ENCODE peak calls at places on chromosomes 16 and 17, in four cellular contexts. T is A549, F is HepG2, D is GM12878. V is an unnamed sample.

GRCh38 chr17:45130640-45131293 is 1.5 kb downstream of the PLCD3 start:
- DNase-seq in T (no peak), F (no peak), D (no peak), V (no peak)

GRCh38 chr17:7403043-7403901 is 625 bp downstream of the TMEM256 start:
- DNase-seq in T (peak), F (peak), D (no peak), V (peak)

GRCh38 chr17:67095803-67096202 is 51.4 kb downstream of the CACNG1 start:
- DNase-seq in T (no peak), F (peak), D (no peak), V (no peak)

GRCh38 chr16:13333336-13333735 is 431.9 kb downstream of the SHISA9 start:
- DNase-seq in T (no peak), F (no peak), D (no peak), V (no peak)

GRCh38 chr16:12618515-12618914 is 185.2 kb downstream of the CPPED1 start:
- DNase-seq in T (no peak), F (no peak), D (no peak), V (no peak)

GRCh38 chr17:38358586-38359513 is 7.2 kb downstream of the SOCS7 start:
- DNase-seq in T (no peak), F (peak), D (no peak), V (no peak)

GRCh38 chr17:38540514-38540913 is 65.2 kb downstream of the SRCIN1 start:
- DNase-seq in T (no peak), F (no peak), D (no peak), V (no peak)

GRCh38 chr16:11698271-11698689 is 30.0 kb downstream of the SNN start:
- DNase-seq in T (no peak), F (no peak), D (no peak), V (no peak)

GRCh38 chr17:12738624-12739023 is 50.7 kb upstream of the ARHGAP44 start:
- DNase-seq in T (no peak), F (no peak), D (no peak), V (no peak)

GRCh38 chr17:57678393-57678792 is 66.7 kb downstream of the CCDC182 start:
- DNase-seq in T (no peak), F (no peak), D (no peak), V (no peak)

GRCh38 chr16:12723681-12724080 is 80.0 kb downstream of the CPPED1 start:
- DNase-seq in T (no peak), F (no peak), D (no peak), V (no peak)

GRCh38 chr16:12097523-12098428 is 121.2 kb downstream of the SNX29 start:
- DNase-seq in T (no peak), F (peak), D (no peak), V (no peak)

GRCh38 chr17:13727441-13728171 is 125.9 kb upstream of the HS3ST3A1 start:
- DNase-seq in T (no peak), F (no peak), D (no peak), V (no peak)

GRCh38 chr16:2386990-2387389 is 42.3 kb upstream of the CCNF start:
- DNase-seq in T (peak), F (peak), D (no peak), V (no peak)

GRCh38 chr17:2239882-2240430 is 63.6 kb downstream of the SMG6 start:
- DNase-seq in T (peak), F (no peak), D (peak), V (peak)

GRCh38 chr16:84184775-84185174 is 2.1 kb downstream of the TAF1C start:
- DNase-seq in T (no peak), F (no peak), D (no peak), V (no peak)

GRCh38 chr17:15882058-15882720 is 62.7 kb upstream of the ADORA2B start:
- DNase-seq in T (no peak), F (peak), D (no peak), V (no peak)

GRCh38 chr16:5841934-5842333 is 744.3 kb upstream of the EEF2KMT start:
- DNase-seq in T (no peak), F (no peak), D (no peak), V (no peak)

GRCh38 chr16:3148256-3149192 is 13.7 kb downstream of the ZNF213 start:
- DNase-seq in T (no peak), F (no peak), D (no peak), V (no peak)

GRCh38 chr17:39677581-39678339 is 9.5 kb downstream of the PNMT start:
- DNase-seq in T (no peak), F (no peak), D (no peak), V (no peak)

GRCh38 chr17:58338454-58338841 is 9.9 kb upstream of the TSPOAP1 start:
- DNase-seq in T (no peak), F (no peak), D (no peak), V (no peak)

GRCh38 chr16:508884-509736 is 18.4 kb upstream of the CAPN15 start:
- DNase-seq in T (no peak), F (peak), D (no peak), V (no peak)

DNA sequence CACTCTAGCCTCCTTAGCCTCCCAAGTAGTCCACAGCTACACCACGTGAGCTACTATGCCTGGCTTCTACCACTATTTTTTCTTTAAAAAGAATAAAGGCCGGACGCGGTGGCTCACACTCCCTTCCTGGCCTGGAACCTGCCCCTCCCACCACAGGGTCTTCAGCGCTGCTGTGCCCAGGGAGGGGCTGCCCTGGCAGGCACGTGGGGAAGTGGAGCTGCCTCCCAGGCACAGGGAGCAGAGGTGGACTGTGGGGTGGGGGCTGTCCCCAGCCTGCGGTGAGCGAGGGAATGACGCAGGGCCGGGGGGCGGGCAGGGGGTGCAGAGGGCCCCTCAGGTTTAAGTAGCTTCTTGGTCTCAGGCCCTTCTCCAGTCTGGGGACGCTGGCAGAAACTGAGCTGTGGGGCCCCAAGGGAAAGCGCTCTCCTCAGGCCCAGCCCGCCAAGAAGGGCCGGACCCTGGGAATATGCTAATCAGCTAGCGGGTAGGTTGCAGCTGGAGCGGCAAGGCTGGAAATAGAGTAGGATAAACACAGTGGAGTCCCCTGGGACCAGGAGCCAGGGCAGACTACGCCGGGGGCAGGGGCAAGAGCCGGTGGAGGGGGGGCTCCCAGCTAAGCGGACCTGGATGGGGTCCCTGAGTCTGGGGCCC is 46.8 kb downstream of the TIMM22 start:
- DNase-seq in T (no peak), F (no peak), D (no peak), V (no peak)
- TF ChIP-seq POLR2AphosphoS2 in T (no peak), F (no peak), D (no peak), V (no peak)

DNA sequence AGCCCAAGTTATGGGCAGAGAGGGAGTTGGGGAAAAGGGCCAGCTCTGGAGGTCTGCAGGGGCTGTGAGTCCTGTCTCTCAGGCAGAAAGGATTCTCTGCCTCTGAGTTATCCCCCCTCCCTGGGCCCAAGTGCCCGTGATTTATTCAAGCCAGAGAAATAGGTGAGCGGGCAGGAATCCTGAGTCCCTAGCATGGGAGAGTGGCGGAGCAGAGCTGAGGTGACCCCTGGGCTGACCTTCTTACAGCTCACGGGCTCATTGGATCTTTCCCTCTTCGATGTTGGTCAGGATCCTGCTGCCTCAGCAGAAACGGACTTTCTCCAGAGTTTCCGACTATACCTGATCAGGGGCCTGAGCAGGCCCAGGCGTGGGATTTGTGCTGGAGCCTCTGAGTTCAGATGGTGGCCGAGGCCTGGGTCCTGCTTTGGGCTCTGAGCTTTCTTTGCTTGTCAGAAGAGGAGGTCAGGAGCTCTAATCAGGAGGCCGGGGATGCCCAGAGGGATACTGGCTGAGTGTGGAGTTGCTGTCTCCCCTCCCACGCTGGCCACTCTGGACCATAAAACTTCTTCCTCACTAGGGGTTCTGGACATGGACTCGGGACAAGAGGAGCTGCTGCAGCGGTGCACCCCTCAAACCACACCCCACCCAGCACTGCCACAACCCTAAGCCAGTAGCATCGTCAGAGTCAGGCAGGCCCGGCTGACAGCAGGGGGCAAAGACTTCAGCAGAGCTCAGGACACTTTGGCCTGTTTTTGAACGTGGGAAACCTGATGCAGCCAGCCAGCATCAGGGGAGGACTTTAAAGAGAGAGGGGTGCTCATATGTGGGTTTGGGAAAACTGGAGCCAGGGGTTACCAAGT is 9.9 kb downstream of the MEOX1 start:
- DNase-seq in T (no peak), F (no peak), D (no peak), V (no peak)
- TF ChIP-seq POLR2AphosphoS2 in T (no peak), F (no peak), D (no peak), V (no peak)

DNA sequence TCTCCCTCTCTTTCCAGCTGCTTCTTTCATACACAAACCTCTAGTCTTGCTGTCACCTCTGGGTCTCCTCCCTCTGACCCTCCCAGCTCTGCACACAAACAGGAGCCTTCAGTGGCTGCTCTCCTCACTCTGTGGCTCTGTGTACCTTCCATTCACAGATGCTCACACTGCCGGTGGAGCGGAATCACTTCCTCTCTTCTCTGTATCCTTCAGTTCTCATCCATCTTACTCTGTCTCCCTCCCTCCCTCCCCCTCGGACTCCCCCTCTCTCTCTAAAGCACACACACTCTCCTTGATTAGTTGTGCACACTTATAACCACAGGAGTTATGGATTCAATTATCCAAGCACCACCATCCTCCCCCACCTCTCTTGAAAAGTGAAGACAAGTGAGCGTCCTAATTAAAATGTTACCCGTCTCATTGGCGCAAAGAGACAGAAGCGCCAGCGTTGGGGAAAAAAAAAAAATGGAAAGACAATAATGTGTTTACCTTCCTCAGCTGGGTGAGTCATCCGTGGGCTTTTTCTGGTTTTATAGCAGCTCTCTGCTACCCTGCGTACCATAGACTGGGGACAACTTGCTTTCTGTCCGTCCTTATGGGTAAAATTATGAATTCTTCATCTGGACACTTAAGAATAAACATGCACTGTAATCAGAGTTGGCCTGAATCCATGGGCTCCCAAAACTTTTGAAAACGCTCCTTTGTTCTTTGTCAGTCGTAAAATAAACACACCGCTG is 90.9 kb downstream of the SHISA6 start:
- DNase-seq in T (no peak), F (no peak), D (no peak), V (no peak)
- TF ChIP-seq POLR2AphosphoS2 in T (no peak), F (no peak), D (no peak), V (no peak)

DNA sequence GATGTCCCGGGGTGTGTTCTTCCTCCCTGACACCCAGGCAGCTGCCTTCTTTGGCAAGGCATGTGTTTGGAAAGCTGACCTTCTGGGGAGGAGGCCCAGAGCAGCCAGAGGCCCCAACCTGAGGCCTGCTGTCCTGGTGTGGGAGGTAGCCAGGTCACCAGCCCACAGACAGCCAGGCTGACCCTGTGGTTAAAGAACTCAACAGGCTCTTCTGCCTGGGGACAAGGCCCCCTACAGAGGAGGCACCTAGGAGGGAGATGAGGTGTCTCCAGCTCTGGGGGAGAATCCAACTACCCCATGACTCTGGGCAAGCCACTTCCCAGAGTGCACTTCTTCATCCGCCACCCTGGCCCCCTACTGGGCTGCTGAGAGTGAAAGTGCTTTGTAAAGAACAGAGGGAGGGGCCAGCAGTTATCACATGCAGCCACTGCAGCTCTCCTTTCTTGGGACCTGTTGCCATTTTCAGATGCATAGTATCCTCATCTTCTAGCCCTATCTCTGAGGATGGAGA is 13.1 kb upstream of the SREBF1 start:
- DNase-seq in T (peak), F (peak), D (peak), V (peak)
- TF ChIP-seq POLR2AphosphoS2 in T (no peak), F (no peak), D (no peak), V (no peak)

GRCh38 chr16:57265850-57266530 is 18.5 kb downstream of the PLLP start:
- DNase-seq in T (no peak), F (no peak), D (no peak), V (peak)

GRCh38 chr16:57263585-57264351 is 18.7 kb downstream of the ARL2BP start:
- DNase-seq in T (no peak), F (no peak), D (no peak), V (no peak)

GRCh38 chr16:57262841-57263584 is 18.0 kb downstream of the ARL2BP start:
- DNase-seq in T (no peak), F (no peak), D (no peak), V (no peak)

GRCh38 chr16:57264950-57265371 is 19.5 kb downstream of the PLLP start:
- DNase-seq in T (no peak), F (no peak), D (no peak), V (no peak)

GRCh38 chr16:57264381-57264780 is 19.3 kb downstream of the ARL2BP start:
- DNase-seq in T (no peak), F (no peak), D (no peak), V (no peak)
- TF ChIP-seq POLR2AphosphoS2 in T (no peak), F (no peak), D (no peak), V (no peak)

GRCh38 chr17:76063880-76064546 is 8.3 kb downstream of the SRP68 start:
- DNase-seq in T (no peak), F (no peak), D (no peak), V (no peak)
- TF ChIP-seq POLR2AphosphoS2 in T (no peak), F (no peak), D (no peak), V (no peak)

DNA sequence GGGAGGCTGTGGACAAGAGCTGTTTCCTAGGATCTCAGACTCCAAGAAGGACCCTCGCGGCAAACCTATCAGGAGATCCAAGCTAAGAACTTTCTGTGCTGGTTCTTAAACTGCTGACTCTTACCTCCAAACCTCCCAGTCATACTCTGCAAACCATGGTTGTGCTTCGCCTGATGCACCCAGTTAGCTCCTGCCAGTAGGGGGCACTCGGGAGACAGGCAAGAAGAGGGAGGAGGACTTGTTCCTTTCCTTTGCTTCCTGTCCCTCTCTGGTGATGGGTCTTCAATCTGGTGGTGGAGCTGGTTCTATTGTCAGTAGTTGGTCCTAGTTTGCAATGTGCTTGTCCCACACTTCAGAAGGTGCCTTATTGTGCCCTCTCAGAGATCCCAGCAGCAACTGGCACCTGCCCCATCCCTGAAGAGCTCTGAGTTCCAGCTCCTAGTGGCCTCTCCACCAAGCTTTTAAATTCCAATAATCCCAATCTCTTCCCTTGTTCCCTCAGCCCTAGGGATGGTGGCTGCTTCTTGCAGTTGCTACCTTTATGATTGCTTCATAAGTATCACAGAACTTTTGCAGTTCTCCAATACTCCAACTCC is 113.5 kb upstream of the RPL38 start:
- DNase-seq in T (peak), F (peak), D (peak), V (peak)
- TF ChIP-seq POLR2AphosphoS2 in T (no peak), F (no peak), D (no peak), V (no peak)

V was measured in K562.